ENCODE peak calls at places on chromosomes 6 and 20, in five cellular contexts. One of them, this sample, is unnamed.

GRCh38 chr20:51176846-51177245 is 153.9 kb upstream of the KCNG1 start:
- DNase-seq in Calu3: no peak
- DNase-seq in RWPE1: no peak
- DNase-seq in GM12865: no peak
- DNase-seq in H1: no peak
- DNase-seq in this sample: no peak

GRCh38 chr6:152897807-152898399 is 84.9 kb downstream of the FBXO5 start:
- DNase-seq in H1: peak; percentile 58
- DNase-seq in RWPE1: peak; percentile 72
- DNase-seq in Calu3: peak; percentile 75
- DNase-seq in GM12865: peak; percentile 67
- DNase-seq in this sample: peak; percentile 79

GRCh38 chr20:43947316-43947710 is 32.7 kb downstream of the TOX2 start:
- DNase-seq in H1: no peak
- DNase-seq in Calu3: no peak
- DNase-seq in RWPE1: no peak
- DNase-seq in GM12865: no peak
- DNase-seq in this sample: no peak

GRCh38 chr6:32057966-32058365 is 19.8 kb downstream of the CYP21A2 start:
- DNase-seq in Calu3: no peak
- DNase-seq in H1: no peak
- DNase-seq in GM12865: no peak
- DNase-seq in RWPE1: no peak
- DNase-seq in this sample: no peak

GRCh38 chr6:75934643-75935472 is 137.6 kb downstream of the IMPG1 start:
- DNase-seq in H1: no peak
- DNase-seq in Calu3: peak; percentile 53
- DNase-seq in GM12865: peak; percentile 65
- DNase-seq in RWPE1: peak; percentile 74
- DNase-seq in this sample: peak; percentile 81

GRCh38 chr6:122170274-122170673 is 229.2 kb upstream of the HSF2 start:
- DNase-seq in Calu3: no peak
- DNase-seq in GM12865: no peak
- DNase-seq in H1: no peak
- DNase-seq in RWPE1: no peak
- DNase-seq in this sample: no peak

GRCh38 chr6:3165631-3166534 is 8.5 kb upstream of the TUBB2A start:
- DNase-seq in H1: peak; percentile 67
- DNase-seq in Calu3: no peak
- DNase-seq in RWPE1: no peak
- DNase-seq in GM12865: no peak
- DNase-seq in this sample: peak; percentile 17

GRCh38 chr20:11807070-11807741 is 110.5 kb upstream of the BTBD3 start:
- DNase-seq in H1: no peak
- DNase-seq in Calu3: no peak
- DNase-seq in RWPE1: peak; percentile 61
- DNase-seq in GM12865: no peak
- DNase-seq in this sample: peak; percentile 72

GRCh38 chr6:84842526-84843161 is 78.2 kb upstream of the TBX18 start:
- DNase-seq in GM12865: no peak
- DNase-seq in Calu3: no peak
- DNase-seq in RWPE1: no peak
- DNase-seq in H1: no peak
- DNase-seq in this sample: peak; percentile 64

GRCh38 chr6:166156942-166157341 is 10.7 kb downstream of the TBXT start:
- DNase-seq in Calu3: no peak
- DNase-seq in GM12865: no peak
- DNase-seq in H1: no peak
- DNase-seq in RWPE1: no peak
- DNase-seq in this sample: peak; percentile 33

GRCh38 chr20:52204136-52204535 is 12.6 kb upstream of the ZFP64 start:
- DNase-seq in H1: no peak
- DNase-seq in Calu3: no peak
- DNase-seq in RWPE1: peak; percentile 29
- DNase-seq in GM12865: no peak
- DNase-seq in this sample: no peak

GRCh38 chr20:44720617-44720993 is 5.4 kb downstream of the CCN5 start:
- DNase-seq in RWPE1: peak; percentile 93
- DNase-seq in H1: no peak
- DNase-seq in GM12865: no peak
- DNase-seq in Calu3: peak; percentile 69
- DNase-seq in this sample: peak; percentile 81

GRCh38 chr20:36175475-36175995 is 21.0 kb downstream of the EPB41L1 start:
- DNase-seq in GM12865: peak; percentile 13
- DNase-seq in Calu3: no peak
- DNase-seq in RWPE1: no peak
- DNase-seq in H1: no peak
- DNase-seq in this sample: no peak
- TF ChIP-seq CTCF in GM12865: peak; percentile 5
- TF ChIP-seq CTCF in Calu3: no peak
- TF ChIP-seq CTCF in RWPE1: no peak
- TF ChIP-seq CTCF in H1: no peak
- TF ChIP-seq CTCF in this sample: no peak

GRCh38 chr6:161696828-161697227 is 423.0 kb upstream of the AGPAT4 start:
- DNase-seq in GM12865: no peak
- DNase-seq in H1: no peak
- DNase-seq in RWPE1: no peak
- DNase-seq in Calu3: no peak
- DNase-seq in this sample: no peak

GRCh38 chr6:161694995-161695394 is 421.1 kb upstream of the AGPAT4 start:
- DNase-seq in GM12865: peak; percentile 44
- DNase-seq in Calu3: peak; percentile 17
- DNase-seq in RWPE1: peak; percentile 5
- DNase-seq in H1: no peak
- DNase-seq in this sample: peak; percentile 45
- TF ChIP-seq CTCF in GM12865: peak; percentile 53
- TF ChIP-seq CTCF in Calu3: no peak
- TF ChIP-seq CTCF in RWPE1: no peak
- TF ChIP-seq CTCF in H1: no peak
- TF ChIP-seq CTCF in this sample: peak; percentile 35

GRCh38 chr6:41785689-41786450 is 1.6 kb upstream of the TOMM6 start:
- DNase-seq in RWPE1: no peak
- DNase-seq in H1: no peak
- DNase-seq in GM12865: no peak
- DNase-seq in Calu3: no peak
- DNase-seq in this sample: no peak
- TF ChIP-seq CTCF in RWPE1: no peak
- TF ChIP-seq CTCF in H1: no peak
- TF ChIP-seq CTCF in GM12865: no peak
- TF ChIP-seq CTCF in Calu3: no peak
- TF ChIP-seq CTCF in this sample: no peak

GRCh38 chr6:55449219-55449618 is 122.0 kb downstream of the GFRAL start:
- DNase-seq in Calu3: no peak
- DNase-seq in H1: no peak
- DNase-seq in RWPE1: no peak
- DNase-seq in GM12865: peak; percentile 4
- DNase-seq in this sample: peak; percentile 9
- TF ChIP-seq CTCF in Calu3: peak; percentile 19
- TF ChIP-seq CTCF in H1: no peak
- TF ChIP-seq CTCF in RWPE1: no peak
- TF ChIP-seq CTCF in GM12865: no peak
- TF ChIP-seq CTCF in this sample: no peak